ENCODE peak calls at places on chromosomes 11 and 22, in six cellular contexts. D is OCI-LY7, G is upper lobe of right lung, S is suprapubic skin, C is fibroblast of lung, V is HCT116. Z is an unnamed sample. For H3K4me1, the result is how much of the 10 kb centered on the place peaks cover.

GRCh38 chr22:22748297-22748743 is 103.9 kb downstream of the GGTLC2 start:
- DNase-seq in S (no peak), C (peak), D (peak), G (no peak), V (no peak), Z (no peak)

GRCh38 chr11:121741316-121741715 is 288.5 kb upstream of the SORL1-AS1 start:
- DNase-seq in V (no peak), D (no peak), G (no peak), S (no peak), C (no peak), Z (no peak)

GRCh38 chr11:22976146-22976545 is 115.9 kb upstream of the CCDC179 start:
- DNase-seq in V (no peak), D (no peak), G (no peak), S (no peak), C (peak), Z (peak)

GRCh38 chr22:46380069-46380468 is 44.6 kb downstream of the TRMU start:
- DNase-seq in D (no peak), G (no peak), V (no peak), S (no peak), C (no peak), Z (no peak)

GRCh38 chr11:120682866-120683265 is 171.3 kb downstream of the GRIK4 start:
- DNase-seq in V (no peak), G (no peak), D (no peak), S (no peak), C (peak), Z (no peak)

GRCh38 chr11:13367115-13367514 is 89.5 kb downstream of the BMAL1 start:
- DNase-seq in D (peak), G (no peak), S (no peak), V (no peak), C (no peak), Z (no peak)

GRCh38 chr11:73187854-73188253 is 30.2 kb upstream of the P2RY2 start:
- DNase-seq in G (no peak), C (no peak), D (no peak), V (no peak), S (no peak), Z (no peak)

GRCh38 chr22:27748355-27749168 is 53.0 kb downstream of the MN1 start:
- DNase-seq in V (no peak), S (peak), G (peak), D (no peak), C (peak), Z (no peak)

GRCh38 chr11:8032576-8033311 is 45.6 kb downstream of the EIF3F start:
- DNase-seq in D (no peak), G (no peak), C (no peak), S (no peak), V (no peak), Z (no peak)

GRCh38 chr22:33247758-33248157 is 189.6 kb upstream of the SYN3 start:
- DNase-seq in V (no peak), D (no peak), G (no peak), S (no peak), C (peak), Z (no peak)

GRCh38 chr11:100810146-100810545 is 123.1 kb downstream of the ARHGAP42 start:
- DNase-seq in S (no peak), G (no peak), C (peak), V (no peak), D (no peak), Z (no peak)

GRCh38 chr11:15873501-15873900 is 482.8 kb downstream of the SOX6 start:
- DNase-seq in D (no peak), C (no peak), S (no peak), V (no peak), G (no peak), Z (no peak)

GRCh38 chr11:13355191-13355590 is 77.6 kb downstream of the BMAL1 start:
- DNase-seq in C (no peak), S (no peak), D (no peak), G (no peak), V (no peak), Z (no peak)

GRCh38 chr22:46224044-46224746 is 25.9 kb downstream of the CDPF1 start:
- DNase-seq in G (no peak), S (no peak), D (no peak), V (no peak), C (no peak), Z (no peak)

GRCh38 chr11:13343931-13344717 is 66.5 kb downstream of the BMAL1 start:
- DNase-seq in D (peak), V (no peak), C (peak), S (no peak), G (no peak), Z (no peak)

GRCh38 chr22:43955883-43956286 is 643 bp downstream of the SAMM50 start:
- DNase-seq in V (no peak), C (peak), S (no peak), G (no peak), D (peak), Z (no peak)

GRCh38 chr11:75022289-75022688 is 33.6 kb downstream of the NEU3 start:
- DNase-seq in V (no peak), S (no peak), C (no peak), D (no peak), G (no peak), Z (no peak)

GRCh38 chr22:24513706-24514240 is 18.6 kb downstream of the UPB1 start:
- DNase-seq in G (no peak), V (no peak), D (no peak), C (no peak), S (no peak), Z (no peak)

GRCh38 chr11:79794484-79795393 is 353.9 kb upstream of the TENM4 start:
- DNase-seq in S (no peak), V (no peak), D (no peak), G (no peak), C (no peak), Z (no peak)

GRCh38 chr22:46575915-46576555 is 38.6 kb upstream of the CELSR1 start:
- DNase-seq in D (no peak), S (peak), V (no peak), G (peak), C (no peak), Z (peak)

GRCh38 chr11:99020324-99021225 is at the start of gene CNTN5:
- DNase-seq in D (no peak), C (peak), G (peak), V (no peak), S (no peak), Z (peak)

DNA sequence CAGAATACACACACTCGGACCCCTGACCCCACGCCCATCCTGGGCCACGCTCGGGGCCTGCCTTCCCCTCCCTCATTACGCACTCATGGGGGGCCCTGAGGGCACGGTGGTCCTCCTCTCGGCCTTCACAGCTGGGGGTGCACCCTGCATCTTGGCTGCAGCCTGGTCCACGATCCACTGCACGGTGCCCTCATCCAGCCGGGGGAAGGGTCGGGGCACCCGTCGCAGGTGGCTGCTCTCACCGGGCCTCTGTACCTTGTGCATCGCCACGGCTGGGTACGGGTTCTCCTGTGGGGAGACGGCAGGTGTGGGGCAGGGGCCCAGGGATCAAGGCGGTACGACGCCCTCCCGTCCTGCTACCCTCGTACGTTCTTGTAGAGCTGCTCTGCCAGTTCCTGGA is 10.4 kb downstream of the SBF1 start:
- DNase-seq in C (no peak), S (no peak), D (no peak), V (no peak), G (no peak), Z (no peak)
- H3K4me3 ChIP-seq in C (no peak), S (no peak), D (no peak), V (no peak), G (no peak), Z (no peak)

GRCh38 chr11:115361025-115361424 is 143.2 kb downstream of the CADM1 start:
- DNase-seq in D (no peak), G (no peak), S (no peak), V (no peak), C (no peak), Z (no peak)

GRCh38 chr11:115357066-115357465 is 147.1 kb downstream of the CADM1 start:
- DNase-seq in C (no peak), S (no peak), V (no peak), G (no peak), D (no peak), Z (no peak)

GRCh38 chr11:115362997-115363396 is 141.2 kb downstream of the CADM1 start:
- DNase-seq in V (no peak), G (no peak), D (peak), S (no peak), C (no peak), Z (no peak)

GRCh38 chr11:115363426-115363825 is 140.8 kb downstream of the CADM1 start:
- DNase-seq in G (no peak), D (no peak), C (no peak), V (no peak), S (no peak), Z (no peak)

DNA sequence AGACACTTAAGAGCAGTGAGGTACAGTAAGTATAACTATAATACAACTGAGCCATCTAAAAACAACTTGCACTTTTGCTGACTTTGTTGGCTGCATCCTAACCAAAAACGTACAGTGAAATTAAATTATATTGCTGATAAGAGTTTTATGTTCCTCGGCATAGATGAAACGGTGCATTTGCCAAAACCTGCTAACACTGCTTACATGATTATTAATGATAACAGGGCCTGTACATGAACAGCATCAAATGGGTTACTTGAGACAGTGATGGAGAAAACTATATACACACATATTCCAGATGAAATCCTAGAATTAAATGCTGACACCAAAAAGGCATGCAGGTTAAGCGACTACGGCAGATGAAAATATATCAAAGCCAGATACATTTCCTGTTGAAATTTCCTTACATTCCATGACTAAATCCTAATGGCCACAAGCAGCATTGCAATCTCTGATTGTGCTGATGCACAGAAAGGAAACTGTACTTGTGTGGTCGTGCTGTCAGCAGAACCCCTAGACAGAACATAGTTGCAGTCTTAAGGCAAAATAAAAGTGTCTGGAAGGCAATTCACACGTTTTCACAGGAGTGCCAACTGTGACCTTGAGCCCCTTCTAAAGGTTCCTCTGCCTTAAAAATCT is 143.9 kb downstream of the CADM1 start:
- DNase-seq in C (peak), D (no peak), V (no peak), G (no peak), S (no peak), Z (no peak)
- TF ChIP-seq CTCF in C (peak), D (no peak), V (no peak), G (no peak), S (no peak), Z (no peak)

DNA sequence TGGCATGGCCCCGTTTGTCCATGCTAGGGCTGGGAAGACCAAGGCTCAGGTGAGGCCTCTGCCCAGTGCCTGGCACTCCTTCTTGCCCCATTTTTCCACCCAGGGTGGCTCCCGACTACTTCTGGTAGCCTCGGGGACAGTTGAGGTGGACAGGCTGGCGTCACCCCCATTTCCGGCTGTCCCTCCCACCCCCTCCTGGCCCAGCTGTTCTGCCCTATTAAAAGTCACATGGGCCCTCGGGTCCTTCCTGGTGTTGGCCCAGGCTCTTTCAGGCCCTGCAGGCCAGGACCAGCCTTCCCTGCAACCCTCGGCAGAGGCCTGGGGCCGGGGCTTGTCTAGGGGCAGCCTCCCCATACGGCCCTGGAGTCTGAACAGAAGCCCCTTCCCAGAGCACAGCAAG is 9.5 kb downstream of the CD81 start:
- DNase-seq in D (peak), G (no peak), V (no peak), S (no peak), C (no peak), Z (no peak)
- H3K4me1 ChIP-seq in D (half or more), G (half or more), V (under half), S (half or more), C (half or more), Z (under half)

GRCh38 chr11:2816517-2816916 is 69.1 kb downstream of the CDKN1C start:
- DNase-seq in V (no peak), G (peak), S (no peak), C (no peak), D (no peak), Z (no peak)

GRCh38 chr11:2818021-2818420 is 67.6 kb downstream of the CDKN1C start:
- DNase-seq in D (no peak), G (peak), S (no peak), C (no peak), V (no peak), Z (no peak)

GRCh38 chr11:2815762-2816496 is 69.6 kb downstream of the CDKN1C start:
- DNase-seq in C (no peak), V (no peak), S (no peak), D (no peak), G (peak), Z (no peak)

GRCh38 chr11:2817431-2817830 is 68.1 kb downstream of the CDKN1C start:
- DNase-seq in G (no peak), S (no peak), V (no peak), D (no peak), C (no peak), Z (no peak)

DNA sequence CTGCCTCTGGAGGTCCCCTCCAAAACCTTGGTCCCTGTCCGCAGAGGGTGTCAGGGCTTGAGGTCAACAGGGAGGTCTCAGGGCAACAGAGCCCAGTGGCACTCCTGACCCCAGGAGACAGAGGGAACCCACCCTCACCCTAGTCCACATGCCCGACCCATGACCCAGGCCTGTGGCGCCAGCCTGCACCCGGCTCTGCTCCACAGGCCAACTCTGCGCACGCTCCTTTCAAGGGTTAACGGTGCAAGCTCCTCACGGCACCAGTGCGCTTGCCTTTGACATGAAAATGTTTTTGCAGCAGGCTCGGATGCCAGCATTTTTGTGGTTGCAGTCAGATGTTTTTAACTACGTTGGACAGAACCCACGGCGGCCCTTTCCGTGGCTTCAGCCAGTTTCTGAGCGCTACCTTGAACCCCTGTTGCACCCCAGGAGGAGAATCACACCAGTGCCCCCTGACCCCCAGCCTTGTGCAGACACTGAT is 68.6 kb downstream of the CDKN1C start:
- DNase-seq in C (peak), G (peak), V (no peak), S (no peak), D (no peak), Z (no peak)
- H3K4me3 ChIP-seq in C (no peak), G (no peak), V (no peak), S (no peak), D (no peak), Z (no peak)

GRCh38 chr11:118434553-118435232 is 1.6 kb upstream of the KMT2A start:
- DNase-seq in D (peak), G (peak), V (no peak), S (peak), C (peak), Z (no peak)

GRCh38 chr11:118435233-118435892 is 929 bp upstream of the KMT2A start:
- DNase-seq in V (peak), D (peak), S (peak), G (peak), C (peak), Z (peak)

GRCh38 chr11:118436639-118437045 is 350 bp downstream of the KMT2A start:
- DNase-seq in D (peak), G (peak), C (peak), V (no peak), S (peak), Z (peak)

GRCh38 chr11:118437046-118437735 is 899 bp downstream of the KMT2A start:
- DNase-seq in D (peak), V (no peak), G (peak), S (peak), C (peak), Z (no peak)

DNA sequence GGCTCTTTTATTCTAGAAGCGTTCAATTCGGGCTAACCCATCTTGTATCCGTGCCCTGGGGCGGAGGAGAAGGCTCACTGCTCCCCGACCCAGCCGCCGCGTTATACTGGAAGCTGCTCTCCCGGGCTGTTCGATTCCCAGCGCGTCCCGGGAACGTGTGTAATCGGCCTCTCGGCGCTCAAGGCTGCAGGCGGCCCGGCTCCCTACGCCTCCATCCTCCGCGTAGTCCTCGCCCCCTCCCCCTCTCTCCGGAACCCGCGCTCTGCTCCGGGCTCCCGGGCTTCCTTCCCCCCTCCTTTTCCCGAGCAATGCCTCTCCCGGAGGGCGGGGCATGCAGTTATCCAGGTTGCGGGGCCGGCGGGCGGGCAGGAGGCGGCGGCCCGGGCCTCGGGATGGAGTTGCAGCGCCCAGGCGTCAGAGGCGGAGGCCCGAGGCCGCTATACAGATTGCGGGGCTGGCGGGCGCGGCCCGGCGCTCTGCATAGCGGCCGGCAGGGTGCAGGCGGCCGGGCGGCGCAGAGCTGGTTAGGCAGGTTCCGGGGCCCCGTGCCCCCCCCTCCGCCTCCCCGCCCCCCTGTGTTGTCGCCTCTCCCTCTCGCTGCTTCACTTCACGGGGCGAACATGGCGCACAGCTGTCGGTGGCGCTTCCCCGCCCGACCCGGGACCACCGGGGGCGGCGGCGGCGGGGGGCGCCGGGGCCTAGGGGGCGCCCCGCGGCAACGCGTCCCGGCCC is at the start of gene KMT2A:
- DNase-seq in G (peak), D (peak), V (peak), C (peak), S (peak), Z (peak)
- TF ChIP-seq CTCF in G (no peak), D (no peak), V (no peak), C (no peak), S (no peak), Z (no peak)

GRCh38 chr11:68146010-68146540 is 24.9 kb upstream of the CHKA start:
- DNase-seq in C (no peak), G (peak), S (peak), D (no peak), V (no peak), Z (peak)
- H3K4me1 ChIP-seq in C (under half), G (under half), S (under half), D (under half), V (under half), Z (under half)

GRCh38 chr11:106088896-106089295 is 11.4 kb downstream of the AASDHPPT start:
- DNase-seq in C (peak), D (no peak), S (no peak), G (no peak), V (no peak), Z (no peak)
- H3K4me3 ChIP-seq in C (no peak), D (no peak), S (no peak), G (no peak), V (no peak), Z (no peak)

GRCh38 chr11:92131289-92131890 is 93.2 kb upstream of the FAT3 start:
- DNase-seq in V (no peak), G (no peak), C (peak), S (no peak), D (no peak), Z (peak)

GRCh38 chr11:92141159-92141558 is 83.5 kb upstream of the FAT3 start:
- DNase-seq in D (no peak), C (no peak), V (no peak), G (no peak), S (no peak), Z (no peak)

GRCh38 chr11:92140021-92140420 is 84.6 kb upstream of the FAT3 start:
- DNase-seq in V (no peak), C (no peak), G (no peak), D (no peak), S (no peak), Z (no peak)

GRCh38 chr11:92141725-92142124 is 82.9 kb upstream of the FAT3 start:
- DNase-seq in D (no peak), C (no peak), S (no peak), V (no peak), G (no peak), Z (no peak)

GRCh38 chr11:92136792-92137191 is 87.8 kb upstream of the FAT3 start:
- DNase-seq in V (no peak), G (no peak), C (no peak), S (no peak), D (no peak), Z (no peak)
- TF ChIP-seq CTCF in V (no peak), G (no peak), C (no peak), S (no peak), D (no peak), Z (peak)

GRCh38 chr22:28933321-28933720 is 49.9 kb downstream of the ZNRF3 start:
- DNase-seq in C (no peak), V (no peak), D (no peak), G (no peak), S (no peak), Z (no peak)

GRCh38 chr22:28927526-28928089 is 44.2 kb downstream of the ZNRF3 start:
- DNase-seq in V (no peak), C (no peak), S (no peak), G (no peak), D (no peak), Z (no peak)

GRCh38 chr22:28931844-28932561 is 48.6 kb downstream of the ZNRF3 start:
- DNase-seq in S (no peak), D (no peak), V (no peak), G (no peak), C (no peak), Z (no peak)

GRCh38 chr22:28929197-28929596 is 45.8 kb downstream of the ZNRF3 start:
- DNase-seq in V (no peak), D (no peak), C (no peak), S (no peak), G (no peak), Z (no peak)

GRCh38 chr22:28930357-28931007 is 47.1 kb downstream of the ZNRF3 start:
- DNase-seq in S (no peak), C (peak), V (no peak), G (no peak), D (peak), Z (no peak)
- H3K4me1 ChIP-seq in S (under half), C (under half), V (half or more), G (under half), D (under half), Z (under half)

GRCh38 chr11:10693509-10694071 is at the start of gene IRAG1:
- DNase-seq in C (peak), G (peak), S (peak), V (no peak), D (no peak), Z (no peak)
- H3K4me3 ChIP-seq in C (peak), G (peak), S (peak), V (no peak), D (no peak), Z (no peak)

Z was measured in RWPE2.